ENCODE peak calls at places on chromosomes 5 and 9, in six cellular contexts. S is Calu3, A is NCI-H82, C is SW480, I is Right ventricle myocardium inferior, H is NCI-H510A treated with DMSO at 0.1 percent for 48 hours. N is an unnamed sample.

GRCh38 chr5:103218164-103218563 is 40.4 kb upstream of the MACIR start:
- DNase-seq in S (no peak), A (no peak), C (no peak), I (no peak), H (no peak), N (no peak)

GRCh38 chr5:163407034-163407652 is 30.3 kb upstream of the CCNG1 start:
- DNase-seq in S (peak), A (no peak), C (no peak), I (no peak), H (no peak), N (no peak)

GRCh38 chr5:55997742-55998351 is 3.1 kb upstream of the IL6ST start:
- DNase-seq in S (no peak), A (no peak), C (peak), I (no peak), H (no peak), N (no peak)

GRCh38 chr9:137492464-137493162 is 33.5 kb upstream of the NSMF start:
- DNase-seq in S (no peak), A (peak), C (peak), I (no peak), H (no peak), N (no peak)

GRCh38 chr5:109769597-109770291 is 80.0 kb downstream of the MAN2A1 start:
- DNase-seq in S (no peak), A (no peak), C (no peak), I (no peak), H (no peak), N (no peak)

GRCh38 chr5:138901716-138902115 is 26.6 kb upstream of the LRRTM2 start:
- DNase-seq in S (no peak), A (no peak), C (no peak), I (no peak), H (no peak), N (no peak)

GRCh38 chr9:99054581-99054980 is 50.3 kb upstream of the TGFBR1 start:
- DNase-seq in S (no peak), A (no peak), C (peak), I (no peak), H (no peak), N (no peak)

GRCh38 chr5:139105621-139106071 is 92.5 kb downstream of the SIL1 start:
- DNase-seq in S (no peak), A (peak), C (no peak), I (no peak), H (peak), N (no peak)

GRCh38 chr5:39140558-39141168 is 66.5 kb upstream of the RICTOR start:
- DNase-seq in S (no peak), A (no peak), C (no peak), I (no peak), H (no peak), N (no peak)

GRCh38 chr5:170353011-170353890 is 35.9 kb downstream of the KCNMB1 start:
- DNase-seq in S (no peak), A (no peak), C (no peak), I (no peak), H (no peak), N (peak)

GRCh38 chr5:103259705-103260355 is 1.3 kb downstream of the MACIR start:
- DNase-seq in S (no peak), A (peak), C (peak), I (no peak), H (peak), N (no peak)

GRCh38 chr9:89920131-89920530 is 315.3 kb downstream of the GADD45G start:
- DNase-seq in S (no peak), A (no peak), C (no peak), I (no peak), H (no peak), N (no peak)

GRCh38 chr5:37637165-37637845 is 202.5 kb downstream of the GDNF start:
- DNase-seq in S (no peak), A (peak), C (no peak), I (no peak), H (no peak), N (no peak)

GRCh38 chr5:82174128-82174918 is 103.8 kb downstream of the RPS23 start:
- DNase-seq in S (peak), A (peak), C (peak), I (peak), H (peak), N (peak)

GRCh38 chr5:172868436-172868923 is 34.4 kb downstream of the ERGIC1 start:
- DNase-seq in S (no peak), A (no peak), C (peak), I (no peak), H (no peak), N (no peak)

GRCh38 chr9:37944266-37944650 is 40.3 kb upstream of the SLC25A51 start:
- DNase-seq in S (no peak), A (no peak), C (no peak), I (no peak), H (no peak), N (no peak)

GRCh38 chr5:173639-174600 is 17.4 kb upstream of the LRRC14B start:
- DNase-seq in S (no peak), A (no peak), C (no peak), I (peak), H (no peak), N (no peak)

GRCh38 chr5:116009806-116010205 is 22.5 kb upstream of the ARL14EPL start:
- DNase-seq in S (no peak), A (no peak), C (no peak), I (no peak), H (no peak), N (no peak)

GRCh38 chr5:139155333-139155732 is 42.8 kb downstream of the SIL1 start:
- DNase-seq in S (no peak), A (peak), C (no peak), I (no peak), H (no peak), N (no peak)

GRCh38 chr5:76728965-76729364 is 13.0 kb downstream of the F2R start:
- DNase-seq in S (no peak), A (no peak), C (no peak), I (no peak), H (no peak), N (no peak)

GRCh38 chr5:124245276-124245675 is 501.2 kb downstream of the ZNF608 start:
- DNase-seq in S (no peak), A (no peak), C (no peak), I (no peak), H (no peak), N (no peak)

GRCh38 chr5:55484531-55484930 is 50.2 kb downstream of the PLPP1 start:
- DNase-seq in S (no peak), A (no peak), C (no peak), I (no peak), H (no peak), N (no peak)

GRCh38 chr9:101400120-101400519 is 1.5 kb downstream of the ZNF189 start:
- DNase-seq in S (no peak), A (no peak), C (no peak), I (no peak), H (no peak), N (peak)

GRCh38 chr5:96259211-96259772 is 173.8 kb downstream of the PCSK1 start:
- DNase-seq in S (no peak), A (no peak), C (peak), I (no peak), H (no peak), N (no peak)

GRCh38 chr9:115952667-115953316 is 200.8 kb upstream of the PAPPA start:
- DNase-seq in S (no peak), A (no peak), C (no peak), I (no peak), H (no peak), N (no peak)

GRCh38 chr5:132204736-132205135 is 22.9 kb downstream of the P4HA2 start:
- DNase-seq in S (no peak), A (no peak), C (no peak), I (no peak), H (no peak), N (no peak)

GRCh38 chr9:96218821-96219614 is 83.0 kb downstream of the HSD17B3 start:
- DNase-seq in S (no peak), A (no peak), C (no peak), I (no peak), H (no peak), N (peak)

GRCh38 chr9:99436636-99437035 is 214.6 kb downstream of the SEC61B start:
- DNase-seq in S (no peak), A (no peak), C (no peak), I (no peak), H (no peak), N (no peak)

GRCh38 chr5:117084052-117084451 is 509.4 kb upstream of the SEMA6A start:
- DNase-seq in S (no peak), A (peak), C (peak), I (no peak), H (no peak), N (no peak)

GRCh38 chr9:91495450-91495849 is 71.8 kb upstream of the NFIL3 start:
- DNase-seq in S (no peak), A (no peak), C (peak), I (no peak), H (no peak), N (no peak)